ENCODE peak calls at places on chromosomes 11 and 22, in five cellular contexts. S is M059J; Q is CD8-positive, alpha-beta memory T cell; U is RWPE1; M is frontal cortex. G is an unnamed sample.

GRCh38 chr11:36069576-36070214 is 125.8 kb downstream of the LDLRAD3 start:
- DNase-seq in S (no peak), M (no peak), Q (no peak), U (no peak), G (peak)

GRCh38 chr11:119065369-119065768 is 2.2 kb upstream of the VPS11 start:
- DNase-seq in S (peak), M (no peak), U (no peak), Q (peak), G (peak)

GRCh38 chr22:38452373-38453064 is 2.5 kb downstream of the KCNJ4 start:
- DNase-seq in U (no peak), S (peak), M (peak), Q (no peak), G (peak)

GRCh38 chr11:31810779-31811647 is at the start of gene PAX6:
- DNase-seq in Q (peak), M (peak), U (peak), S (peak), G (peak)

GRCh38 chr11:35463211-35463810 is 44.0 kb upstream of the SLC1A2 start:
- DNase-seq in M (no peak), U (no peak), S (no peak), Q (no peak), G (peak)

GRCh38 chr11:116459233-116459632 is 313.6 kb downstream of the BUD13 start:
- DNase-seq in U (no peak), S (no peak), M (no peak), Q (no peak), G (no peak)

GRCh38 chr22:24178021-24178431 is 3.3 kb upstream of the SUSD2 start:
- DNase-seq in S (no peak), M (no peak), Q (no peak), U (no peak), G (no peak)

GRCh38 chr11:16986434-16987204 is 27.6 kb downstream of the PLEKHA7 start:
- DNase-seq in U (no peak), Q (peak), S (peak), M (no peak), G (peak)

GRCh38 chr11:11569936-11570491 is 51.8 kb downstream of the GALNT18 start:
- DNase-seq in M (peak), Q (no peak), U (peak), S (peak), G (no peak)